ENCODE peak calls at places on chromosome X, in five cellular contexts. One of them, this sample, is unnamed.

GRCh38 chrX:21638311-21638710 is 19.8 kb downstream of the KLHL34 start:
- DNase-seq in amygdala: no peak
- DNase-seq in hippocampal formation: no peak
- DNase-seq in sciatic nerve: no peak
- DNase-seq in activated CD8-positive, alpha-beta T cell treated with anti-CD3 and anti-CD28 coated beads for 36 hours: no peak
- DNase-seq in this sample: no peak

GRCh38 chrX:40153335-40154221 is 55.8 kb upstream of the BCOR start:
- DNase-seq in amygdala: peak
- DNase-seq in hippocampal formation: peak
- DNase-seq in sciatic nerve: no peak
- DNase-seq in activated CD8-positive, alpha-beta T cell treated with anti-CD3 and anti-CD28 coated beads for 36 hours: peak
- DNase-seq in this sample: peak

GRCh38 chrX:77788050-77788449 is 2.0 kb upstream of the ATRX start:
- DNase-seq in amygdala: no peak
- DNase-seq in hippocampal formation: no peak
- DNase-seq in sciatic nerve: no peak
- DNase-seq in activated CD8-positive, alpha-beta T cell treated with anti-CD3 and anti-CD28 coated beads for 36 hours: peak
- DNase-seq in this sample: no peak

GRCh38 chrX:140733766-140734342 is 24.3 kb downstream of the LINC00632 start:
- DNase-seq in amygdala: no peak
- DNase-seq in hippocampal formation: no peak
- DNase-seq in sciatic nerve: no peak
- DNase-seq in activated CD8-positive, alpha-beta T cell treated with anti-CD3 and anti-CD28 coated beads for 36 hours: no peak
- DNase-seq in this sample: no peak

GRCh38 chrX:9746148-9746880 is 19.3 kb downstream of the GPR143 start:
- DNase-seq in amygdala: no peak
- DNase-seq in hippocampal formation: no peak
- DNase-seq in sciatic nerve: no peak
- DNase-seq in activated CD8-positive, alpha-beta T cell treated with anti-CD3 and anti-CD28 coated beads for 36 hours: no peak
- DNase-seq in this sample: no peak

GRCh38 chrX:17459008-17459407 is 84.0 kb downstream of the NHS start:
- DNase-seq in amygdala: no peak
- DNase-seq in hippocampal formation: no peak
- DNase-seq in sciatic nerve: peak
- DNase-seq in activated CD8-positive, alpha-beta T cell treated with anti-CD3 and anti-CD28 coated beads for 36 hours: no peak
- DNase-seq in this sample: no peak

GRCh38 chrX:54063361-54063760 is 19.1 kb upstream of the PHF8 start:
- DNase-seq in amygdala: no peak
- DNase-seq in hippocampal formation: no peak
- DNase-seq in sciatic nerve: no peak
- DNase-seq in activated CD8-positive, alpha-beta T cell treated with anti-CD3 and anti-CD28 coated beads for 36 hours: no peak
- DNase-seq in this sample: no peak

GRCh38 chrX:135112096-135112729 is 8.1 kb downstream of the ETDB start:
- DNase-seq in amygdala: no peak
- DNase-seq in hippocampal formation: no peak
- DNase-seq in sciatic nerve: peak
- DNase-seq in activated CD8-positive, alpha-beta T cell treated with anti-CD3 and anti-CD28 coated beads for 36 hours: peak
- DNase-seq in this sample: no peak

GRCh38 chrX:78029663-78030062 is 60.2 kb upstream of the PGAM4 start:
- DNase-seq in amygdala: peak
- DNase-seq in hippocampal formation: peak
- DNase-seq in sciatic nerve: no peak
- DNase-seq in activated CD8-positive, alpha-beta T cell treated with anti-CD3 and anti-CD28 coated beads for 36 hours: peak
- DNase-seq in this sample: no peak

GRCh38 chrX:72124540-72125201 is 7.0 kb downstream of the RTL5 start:
- DNase-seq in amygdala: no peak
- DNase-seq in hippocampal formation: no peak
- DNase-seq in sciatic nerve: no peak
- DNase-seq in activated CD8-positive, alpha-beta T cell treated with anti-CD3 and anti-CD28 coated beads for 36 hours: no peak
- DNase-seq in this sample: no peak

GRCh38 chrX:29466441-29466840 is 748.9 kb upstream of the MAGEB2 start:
- DNase-seq in amygdala: no peak
- DNase-seq in hippocampal formation: no peak
- DNase-seq in sciatic nerve: no peak
- DNase-seq in activated CD8-positive, alpha-beta T cell treated with anti-CD3 and anti-CD28 coated beads for 36 hours: no peak
- DNase-seq in this sample: no peak

GRCh38 chrX:9144643-9145290 is 110.8 kb upstream of the FAM9B start:
- DNase-seq in amygdala: no peak
- DNase-seq in hippocampal formation: no peak
- DNase-seq in sciatic nerve: no peak
- DNase-seq in activated CD8-positive, alpha-beta T cell treated with anti-CD3 and anti-CD28 coated beads for 36 hours: no peak
- DNase-seq in this sample: no peak

GRCh38 chrX:39705299-39705698 is 392.5 kb downstream of the BCOR start:
- DNase-seq in amygdala: peak
- DNase-seq in hippocampal formation: no peak
- DNase-seq in sciatic nerve: peak
- DNase-seq in activated CD8-positive, alpha-beta T cell treated with anti-CD3 and anti-CD28 coated beads for 36 hours: peak
- DNase-seq in this sample: no peak

GRCh38 chrX:18354369-18355329 is at the start of gene SCML2:
- DNase-seq in amygdala: peak
- DNase-seq in hippocampal formation: peak
- DNase-seq in sciatic nerve: no peak
- DNase-seq in activated CD8-positive, alpha-beta T cell treated with anti-CD3 and anti-CD28 coated beads for 36 hours: peak
- DNase-seq in this sample: peak

GRCh38 chrX:40543661-40544328 is 37.0 kb upstream of the ATP6AP2 start:
- DNase-seq in amygdala: no peak
- DNase-seq in hippocampal formation: no peak
- DNase-seq in sciatic nerve: no peak
- DNase-seq in activated CD8-positive, alpha-beta T cell treated with anti-CD3 and anti-CD28 coated beads for 36 hours: no peak
- DNase-seq in this sample: no peak

GRCh38 chrX:136867096-136867491 is 13.4 kb downstream of the RBMX start:
- DNase-seq in amygdala: no peak
- DNase-seq in hippocampal formation: no peak
- DNase-seq in sciatic nerve: no peak
- DNase-seq in activated CD8-positive, alpha-beta T cell treated with anti-CD3 and anti-CD28 coated beads for 36 hours: no peak
- DNase-seq in this sample: no peak

GRCh38 chrX:9436812-9437211 is 28.0 kb upstream of the TBL1X start:
- DNase-seq in amygdala: no peak
- DNase-seq in hippocampal formation: no peak
- DNase-seq in sciatic nerve: no peak
- DNase-seq in activated CD8-positive, alpha-beta T cell treated with anti-CD3 and anti-CD28 coated beads for 36 hours: no peak
- DNase-seq in this sample: no peak

GRCh38 chrX:118315529-118315928 is 30.4 kb upstream of the WDR44 start:
- DNase-seq in amygdala: no peak
- DNase-seq in hippocampal formation: no peak
- DNase-seq in sciatic nerve: no peak
- DNase-seq in activated CD8-positive, alpha-beta T cell treated with anti-CD3 and anti-CD28 coated beads for 36 hours: no peak
- DNase-seq in this sample: no peak

GRCh38 chrX:136574548-136574947 is 42.5 kb downstream of the VGLL1 start:
- DNase-seq in amygdala: no peak
- DNase-seq in hippocampal formation: no peak
- DNase-seq in sciatic nerve: no peak
- DNase-seq in activated CD8-positive, alpha-beta T cell treated with anti-CD3 and anti-CD28 coated beads for 36 hours: no peak
- DNase-seq in this sample: no peak

This sample was measured in anterior cingulate cortex.